ENCODE peak calls at places on chromosomes 1 and 21, in six cellular contexts. G is SK-N-MC, P is IMR-90, U is tibial artery, R is colonic mucosa, K is psoas muscle. O is an unnamed sample.

GRCh38 chr21:45865106-45865835 is 116.3 kb upstream of the COL6A1 start:
- DNase-seq in P (peak; percentile 92), U (no peak), K (no peak), R (no peak), G (no peak), O (no peak)

GRCh38 chr21:43281661-43282357 is 113.0 kb downstream of the CRYAA start:
- DNase-seq in R (no peak), U (no peak), P (no peak), K (peak; percentile 44), G (no peak), O (no peak)

GRCh38 chr1:10832703-10833102 is 36.3 kb upstream of the CASZ1 start:
- DNase-seq in U (no peak), R (no peak), K (no peak), P (no peak), G (no peak), O (no peak)

GRCh38 chr1:207823880-207824566 is 72.2 kb downstream of the CD46 start:
- DNase-seq in U (peak; percentile 89), R (peak; percentile 85), G (no peak), P (peak; percentile 97), K (peak; percentile 93), O (peak; percentile 85)

GRCh38 chr21:31426235-31426797 is 82.3 kb upstream of the TIAM1 start:
- DNase-seq in U (no peak), P (no peak), R (no peak), K (no peak), G (no peak), O (no peak)

GRCh38 chr1:169550294-169550693 is 36.0 kb downstream of the F5 start:
- DNase-seq in U (no peak), G (no peak), K (no peak), P (peak; percentile 38), R (no peak), O (no peak)

GRCh38 chr1:230191839-230192238 is 124.8 kb downstream of the GALNT2 start:
- DNase-seq in P (no peak), G (no peak), U (no peak), K (no peak), R (no peak), O (no peak)

GRCh38 chr21:15742694-15743093 is 12.9 kb downstream of the USP25 start:
- DNase-seq in R (no peak), K (no peak), G (no peak), U (no peak), P (no peak), O (no peak)

GRCh38 chr21:42089093-42089631 is 18.0 kb downstream of the UMODL1 start:
- DNase-seq in P (no peak), K (no peak), R (peak; percentile 61), G (no peak), U (no peak), O (no peak)

DNA sequence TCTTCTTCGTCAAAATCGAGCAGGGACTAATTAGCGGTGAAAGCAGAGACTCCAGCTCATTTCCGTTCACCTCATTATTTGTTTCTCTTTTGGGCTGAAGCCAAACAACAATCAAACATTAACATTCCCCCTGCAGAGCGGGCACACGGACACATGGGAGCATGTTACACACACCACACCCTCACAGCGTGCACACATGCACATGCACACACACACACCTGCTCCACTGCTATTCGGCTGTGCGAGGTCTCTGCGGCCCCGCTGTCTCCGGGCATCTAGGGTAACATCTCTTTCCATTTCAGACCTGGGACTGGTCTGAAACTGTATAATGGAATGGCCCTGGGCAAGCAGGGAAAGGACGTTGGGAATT is 58.4 kb upstream of the LRRC8D start:
- DNase-seq in K (no peak), R (peak; percentile 38), P (no peak), G (no peak), U (no peak), O (no peak)
- H3K4me3 ChIP-seq in K (peak overlapping the region; percentile 63), R (peak overlapping the region; percentile 28), P (no peak overlapping the region), G (peak overlapping the region; percentile 81), U (peak overlapping the region; percentile 52), O (peak overlapping the region; percentile 54)

GRCh38 chr1:25899792-25900191 is 6.4 kb downstream of the STMN1 start:
- DNase-seq in U (no peak), R (no peak), P (no peak), G (no peak), K (no peak), O (no peak)
- H3K36me3 ChIP-seq in U (no peaks in the 10 kb centered on the region), R (no peaks in the 10 kb centered on the region), P (peaks cover 38% of the 10 kb centered on the region), G (peaks cover 83% of the 10 kb centered on the region), K (peaks cover 32% of the 10 kb centered on the region), O (peaks cover 42% of the 10 kb centered on the region)

GRCh38 chr1:164617607-164618564 is 58.9 kb downstream of the PBX1 start:
- DNase-seq in K (no peak), G (no peak), U (no peak), R (peak; percentile 70), P (peak; percentile 42), O (no peak)
- H3K27ac ChIP-seq in K (no peak overlapping the region), G (peak overlapping the region; percentile 52), U (no peak overlapping the region), R (no peak overlapping the region), P (no peak overlapping the region), O (no peak overlapping the region)

DNA sequence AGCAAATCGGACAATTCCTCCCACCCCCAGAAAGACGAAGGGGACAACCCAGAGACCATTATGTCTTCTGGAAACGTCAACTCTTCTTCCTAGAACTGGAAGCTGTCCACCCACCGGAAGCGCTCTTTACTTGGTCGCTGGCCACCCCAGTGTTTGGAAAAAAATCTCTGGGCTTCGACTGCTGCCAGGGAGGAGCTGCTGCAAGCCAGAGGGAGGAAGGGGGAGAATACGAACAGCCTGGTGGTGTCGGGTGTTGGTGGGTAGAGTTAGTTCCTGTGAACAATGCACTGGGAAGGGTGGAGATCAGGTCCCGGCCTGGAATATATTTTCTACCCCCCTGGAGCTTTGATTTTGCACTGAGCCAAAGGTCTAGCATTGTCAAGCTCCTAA is 3.2 kb downstream of the S1PR1 start:
- DNase-seq in U (no peak), K (peak; percentile 53), R (no peak), P (no peak), G (no peak), O (peak; percentile 31)
- H3K4me3 ChIP-seq in U (peak overlapping the region; percentile 65), K (peak overlapping the region; percentile 79), R (no peak overlapping the region), P (no peak overlapping the region), G (no peak overlapping the region), O (peak overlapping the region; percentile 57)

GRCh38 chr1:151982300-151983005 is 11.2 kb downstream of the S100A10 start:
- DNase-seq in G (no peak), K (no peak), R (no peak), U (no peak), P (no peak), O (no peak)
- H3K36me3 ChIP-seq in G (peaks cover 3% of the 10 kb centered on the region), K (peaks cover 41% of the 10 kb centered on the region), R (no peaks in the 10 kb centered on the region), U (peaks cover 26% of the 10 kb centered on the region), P (peaks cover 35% of the 10 kb centered on the region), O (peaks cover 28% of the 10 kb centered on the region)

GRCh38 chr1:1758692-1759455 is 19.4 kb downstream of the NADK start:
- DNase-seq in U (no peak), P (no peak), R (peak; percentile 97), G (no peak), K (peak; percentile 82), O (peak; percentile 51)

GRCh38 chr1:1760345-1760650 is 18.0 kb downstream of the NADK start:
- DNase-seq in U (no peak), R (no peak), K (no peak), P (no peak), G (no peak), O (no peak)

GRCh38 chr1:1759456-1760344 is 18.6 kb downstream of the NADK start:
- DNase-seq in P (no peak), R (peak; percentile 77), K (no peak), G (no peak), U (no peak), O (no peak)

GRCh38 chr1:1761504-1762376 is 16.5 kb downstream of the NADK start:
- DNase-seq in P (no peak), G (no peak), U (no peak), R (no peak), K (peak; percentile 35), O (no peak)

DNA sequence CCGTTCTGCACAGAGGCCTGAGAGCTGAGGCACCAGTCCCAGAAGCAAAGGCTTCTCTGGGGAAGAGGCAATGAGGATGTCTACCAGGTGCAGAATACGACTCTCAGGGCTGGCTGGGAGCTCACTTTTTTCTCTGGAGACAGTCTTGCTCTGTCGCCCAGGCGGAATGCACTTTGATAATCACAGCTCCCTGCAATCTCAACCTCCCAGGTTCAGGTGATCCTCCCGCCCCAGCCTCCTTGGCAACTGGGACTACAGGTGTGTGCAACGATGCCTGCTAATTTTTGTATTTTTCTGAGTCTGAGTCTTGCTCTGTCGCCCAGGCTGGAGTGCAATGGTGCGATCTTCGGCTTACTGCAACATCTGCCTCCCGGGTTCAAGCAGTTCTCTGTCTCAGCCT is 17.6 kb downstream of the NADK start:
- DNase-seq in P (no peak), R (no peak), U (no peak), K (peak; percentile 35), G (no peak), O (no peak)
- H3K27ac ChIP-seq in P (no peak overlapping the region), R (no peak overlapping the region), U (no peak overlapping the region), K (no peak overlapping the region), G (no peak overlapping the region), O (no peak overlapping the region)

DNA sequence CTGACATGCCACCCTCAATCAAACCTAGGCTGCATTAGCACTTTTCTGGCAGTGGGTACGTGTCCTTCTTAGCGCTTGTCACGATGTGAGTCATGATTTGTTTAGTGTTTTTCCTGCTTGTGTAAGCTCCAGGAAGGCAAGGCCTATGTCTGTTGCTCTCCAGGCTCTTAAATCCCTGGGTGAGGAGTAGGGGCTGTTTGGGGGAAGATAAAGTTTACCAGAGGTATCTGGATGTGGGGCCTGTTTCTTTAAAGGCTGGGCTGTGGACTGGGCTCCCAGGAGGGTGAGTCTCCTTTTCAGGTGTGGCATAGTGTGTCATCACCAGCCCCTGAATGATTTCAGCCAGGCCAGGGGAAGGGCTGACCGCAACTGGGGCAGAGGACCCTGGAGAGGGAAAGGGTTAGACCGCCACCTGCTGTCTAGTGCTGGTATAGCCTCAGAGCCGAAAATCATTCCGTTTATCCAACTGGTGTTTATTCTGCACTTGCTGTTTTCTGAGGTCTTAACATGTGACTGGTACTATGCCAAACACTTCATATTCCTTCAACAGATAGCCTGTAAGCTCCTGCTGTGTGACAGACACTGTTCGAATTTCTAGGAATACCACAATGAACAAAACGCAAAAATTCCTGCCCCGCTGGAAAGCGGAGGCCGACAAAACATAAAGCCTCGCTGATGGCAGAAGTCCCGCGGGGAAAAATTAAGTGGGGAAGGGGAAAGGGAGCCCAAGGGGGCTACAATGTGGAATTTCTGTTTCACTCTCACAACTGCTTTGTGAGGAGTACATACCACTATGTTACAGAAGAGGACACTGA is 9.7 kb downstream of the SERINC2 start:
- DNase-seq in R (peak; percentile 84), U (peak; percentile 52), K (peak; percentile 89), G (peak; percentile 8), P (peak; percentile 90), O (peak; percentile 68)
- H3K4me3 ChIP-seq in R (no peak overlapping the region), U (no peak overlapping the region), K (peak overlapping the region; percentile 15), G (no peak overlapping the region), P (no peak overlapping the region), O (no peak overlapping the region)

GRCh38 chr1:21707086-21707840 is 38.1 kb upstream of the RAP1GAP start:
- DNase-seq in R (no peak), P (peak; percentile 35), U (no peak), K (no peak), G (no peak), O (no peak)

GRCh38 chr1:21706151-21706835 is 37.1 kb upstream of the RAP1GAP start:
- DNase-seq in U (peak; percentile 22), G (no peak), K (no peak), R (no peak), P (peak; percentile 43), O (no peak)

GRCh38 chr1:21704055-21704660 is 35.0 kb upstream of the RAP1GAP start:
- DNase-seq in R (no peak), G (no peak), U (no peak), K (no peak), P (no peak), O (no peak)

GRCh38 chr1:21703318-21703963 is 34.3 kb upstream of the RAP1GAP start:
- DNase-seq in K (no peak), R (no peak), U (no peak), P (peak; percentile 88), G (no peak), O (no peak)

GRCh38 chr1:21705303-21705980 is 36.3 kb upstream of the RAP1GAP start:
- DNase-seq in U (no peak), K (no peak), R (no peak), P (no peak), G (no peak), O (no peak)
- H3K36me3 ChIP-seq in U (peaks cover 60% of the 10 kb centered on the region), K (peaks cover 75% of the 10 kb centered on the region), R (no peaks in the 10 kb centered on the region), P (peaks cover 20% of the 10 kb centered on the region), G (peaks cover 46% of the 10 kb centered on the region), O (no peaks in the 10 kb centered on the region)

O was measured in heart right ventricle.